ENCODE peak calls at places on chromosomes 7 and 10, in four cellular contexts. One of them, this sample, is unnamed.

GRCh38 chr7:53811555-53812079 is 730.6 kb upstream of the VSTM2A start:
- DNase-seq in mesenteric fat pad: no peak
- DNase-seq in H54: peak
- DNase-seq in activated T-cell treated with anti-CD3 and anti-CD28 coated beads, Interleukin-2, amount 50 U/mL, for 72 hours: peak
- DNase-seq in this sample: peak

GRCh38 chr10:86400705-86401587 is 34.4 kb upstream of the GRID1 start:
- DNase-seq in mesenteric fat pad: no peak
- DNase-seq in H54: peak
- DNase-seq in activated T-cell treated with anti-CD3 and anti-CD28 coated beads, Interleukin-2, amount 50 U/mL, for 72 hours: peak
- DNase-seq in this sample: no peak

GRCh38 chr7:5232874-5233273 is 42.8 kb downstream of the WIPI2 start:
- DNase-seq in mesenteric fat pad: no peak
- DNase-seq in H54: no peak
- DNase-seq in activated T-cell treated with anti-CD3 and anti-CD28 coated beads, Interleukin-2, amount 50 U/mL, for 72 hours: no peak
- DNase-seq in this sample: no peak

GRCh38 chr10:91788527-91788926 is 9.7 kb upstream of the TNKS2 start:
- DNase-seq in mesenteric fat pad: no peak
- DNase-seq in H54: no peak
- DNase-seq in activated T-cell treated with anti-CD3 and anti-CD28 coated beads, Interleukin-2, amount 50 U/mL, for 72 hours: no peak
- DNase-seq in this sample: no peak

GRCh38 chr7:100655908-100656674 is at the start of gene ACTL6B:
- DNase-seq in mesenteric fat pad: no peak
- DNase-seq in H54: no peak
- DNase-seq in activated T-cell treated with anti-CD3 and anti-CD28 coated beads, Interleukin-2, amount 50 U/mL, for 72 hours: peak
- DNase-seq in this sample: no peak

GRCh38 chr7:158759245-158759614 is 54.6 kb upstream of the NCAPG2 start:
- DNase-seq in mesenteric fat pad: no peak
- DNase-seq in H54: no peak
- DNase-seq in activated T-cell treated with anti-CD3 and anti-CD28 coated beads, Interleukin-2, amount 50 U/mL, for 72 hours: no peak
- DNase-seq in this sample: no peak

GRCh38 chr7:53642361-53642760 is 606.9 kb downstream of the POM121L12 start:
- DNase-seq in mesenteric fat pad: no peak
- DNase-seq in H54: no peak
- DNase-seq in activated T-cell treated with anti-CD3 and anti-CD28 coated beads, Interleukin-2, amount 50 U/mL, for 72 hours: no peak
- DNase-seq in this sample: no peak

GRCh38 chr7:45178241-45179225 is 20.9 kb downstream of the RAMP3 start:
- DNase-seq in mesenteric fat pad: peak
- DNase-seq in H54: peak
- DNase-seq in activated T-cell treated with anti-CD3 and anti-CD28 coated beads, Interleukin-2, amount 50 U/mL, for 72 hours: no peak
- DNase-seq in this sample: no peak

GRCh38 chr7:28091190-28091589 is 89.4 kb downstream of the JAZF1 start:
- DNase-seq in mesenteric fat pad: no peak
- DNase-seq in H54: no peak
- DNase-seq in activated T-cell treated with anti-CD3 and anti-CD28 coated beads, Interleukin-2, amount 50 U/mL, for 72 hours: no peak
- DNase-seq in this sample: no peak

GRCh38 chr10:123854498-123854897 is 37.1 kb downstream of the CPXM2 start:
- DNase-seq in mesenteric fat pad: no peak
- DNase-seq in H54: no peak
- DNase-seq in activated T-cell treated with anti-CD3 and anti-CD28 coated beads, Interleukin-2, amount 50 U/mL, for 72 hours: no peak
- DNase-seq in this sample: no peak

GRCh38 chr7:3301831-3302618 is 973 bp downstream of the SDK1 start:
- DNase-seq in mesenteric fat pad: no peak
- DNase-seq in H54: no peak
- DNase-seq in activated T-cell treated with anti-CD3 and anti-CD28 coated beads, Interleukin-2, amount 50 U/mL, for 72 hours: peak
- DNase-seq in this sample: peak

GRCh38 chr10:132873395-132873794 is 69.0 kb downstream of the CFAP46 start:
- DNase-seq in mesenteric fat pad: peak
- DNase-seq in H54: no peak
- DNase-seq in activated T-cell treated with anti-CD3 and anti-CD28 coated beads, Interleukin-2, amount 50 U/mL, for 72 hours: no peak
- DNase-seq in this sample: no peak

GRCh38 chr7:156950381-156950858 is 908 bp downstream of the NOM1 start:
- DNase-seq in mesenteric fat pad: no peak
- DNase-seq in H54: no peak
- DNase-seq in activated T-cell treated with anti-CD3 and anti-CD28 coated beads, Interleukin-2, amount 50 U/mL, for 72 hours: no peak
- DNase-seq in this sample: no peak

GRCh38 chr10:33046792-33047191 is 88.8 kb upstream of the ITGB1 start:
- DNase-seq in mesenteric fat pad: no peak
- DNase-seq in H54: no peak
- DNase-seq in activated T-cell treated with anti-CD3 and anti-CD28 coated beads, Interleukin-2, amount 50 U/mL, for 72 hours: no peak
- DNase-seq in this sample: no peak

GRCh38 chr7:139246905-139247304 is 15.9 kb downstream of the UBN2 start:
- DNase-seq in mesenteric fat pad: no peak
- DNase-seq in H54: no peak
- DNase-seq in activated T-cell treated with anti-CD3 and anti-CD28 coated beads, Interleukin-2, amount 50 U/mL, for 72 hours: no peak
- DNase-seq in this sample: peak

GRCh38 chr10:113441871-113442270 is 111.0 kb upstream of the HABP2 start:
- DNase-seq in mesenteric fat pad: no peak
- DNase-seq in H54: no peak
- DNase-seq in activated T-cell treated with anti-CD3 and anti-CD28 coated beads, Interleukin-2, amount 50 U/mL, for 72 hours: no peak
- DNase-seq in this sample: no peak

GRCh38 chr7:106056513-106057203 is 55.5 kb downstream of the SYPL1 start:
- DNase-seq in mesenteric fat pad: no peak
- DNase-seq in H54: peak
- DNase-seq in activated T-cell treated with anti-CD3 and anti-CD28 coated beads, Interleukin-2, amount 50 U/mL, for 72 hours: peak
- DNase-seq in this sample: peak

GRCh38 chr10:48465860-48466521 is 138.9 kb downstream of the ARHGAP22 start:
- DNase-seq in mesenteric fat pad: peak
- DNase-seq in H54: no peak
- DNase-seq in activated T-cell treated with anti-CD3 and anti-CD28 coated beads, Interleukin-2, amount 50 U/mL, for 72 hours: no peak
- DNase-seq in this sample: no peak

GRCh38 chr7:25347360-25347759 is 119.1 kb upstream of the NPVF start:
- DNase-seq in mesenteric fat pad: no peak
- DNase-seq in H54: no peak
- DNase-seq in activated T-cell treated with anti-CD3 and anti-CD28 coated beads, Interleukin-2, amount 50 U/mL, for 72 hours: no peak
- DNase-seq in this sample: no peak

GRCh38 chr10:23512355-23513058 is 73.6 kb downstream of the OTUD1 start:
- DNase-seq in mesenteric fat pad: no peak
- DNase-seq in H54: peak
- DNase-seq in activated T-cell treated with anti-CD3 and anti-CD28 coated beads, Interleukin-2, amount 50 U/mL, for 72 hours: no peak
- DNase-seq in this sample: peak

GRCh38 chr10:71253981-71254818 is 41.8 kb downstream of the UNC5B start:
- DNase-seq in mesenteric fat pad: no peak
- DNase-seq in H54: no peak
- DNase-seq in activated T-cell treated with anti-CD3 and anti-CD28 coated beads, Interleukin-2, amount 50 U/mL, for 72 hours: no peak
- DNase-seq in this sample: no peak

GRCh38 chr10:6108631-6109443 is 20.0 kb downstream of the RBM17 start:
- DNase-seq in mesenteric fat pad: no peak
- DNase-seq in H54: no peak
- DNase-seq in activated T-cell treated with anti-CD3 and anti-CD28 coated beads, Interleukin-2, amount 50 U/mL, for 72 hours: peak
- DNase-seq in this sample: peak

GRCh38 chr10:79379512-79380124 is 32.3 kb downstream of the PPIF start:
- DNase-seq in mesenteric fat pad: peak
- DNase-seq in H54: no peak
- DNase-seq in activated T-cell treated with anti-CD3 and anti-CD28 coated beads, Interleukin-2, amount 50 U/mL, for 72 hours: no peak
- DNase-seq in this sample: no peak

GRCh38 chr10:43691503-43691902 is 42.8 kb upstream of the ZNF32 start:
- DNase-seq in mesenteric fat pad: no peak
- DNase-seq in H54: peak
- DNase-seq in activated T-cell treated with anti-CD3 and anti-CD28 coated beads, Interleukin-2, amount 50 U/mL, for 72 hours: no peak
- DNase-seq in this sample: no peak

GRCh38 chr7:31432166-31432565 is 81.7 kb upstream of the ITPRID1 start:
- DNase-seq in mesenteric fat pad: no peak
- DNase-seq in H54: no peak
- DNase-seq in activated T-cell treated with anti-CD3 and anti-CD28 coated beads, Interleukin-2, amount 50 U/mL, for 72 hours: no peak
- DNase-seq in this sample: no peak

GRCh38 chr7:2592375-2592865 is 33.6 kb downstream of the IQCE start:
- DNase-seq in mesenteric fat pad: no peak
- DNase-seq in H54: no peak
- DNase-seq in activated T-cell treated with anti-CD3 and anti-CD28 coated beads, Interleukin-2, amount 50 U/mL, for 72 hours: no peak
- DNase-seq in this sample: no peak

GRCh38 chr7:159038066-159038465 is 106.6 kb downstream of the VIPR2 start:
- DNase-seq in mesenteric fat pad: peak
- DNase-seq in H54: no peak
- DNase-seq in activated T-cell treated with anti-CD3 and anti-CD28 coated beads, Interleukin-2, amount 50 U/mL, for 72 hours: no peak
- DNase-seq in this sample: no peak